ENCODE peak calls at places on chromosome 21, in four cellular contexts. V, K, G and S are unnamed samples.
A peak's percentile ranks its signal among the peaks of the same experiment; 100 is the strongest.

GRCh38 chr21:44425895-44426662 is 29.2 kb upstream of the LRRC3 start:
- DNase-seq in V (no peak), K (no peak), G (no peak), S (peak; percentile 28)

GRCh38 chr21:22993822-22994574 is 1995.8 kb downstream of the NCAM2 start:
- DNase-seq in V (no peak), K (no peak), G (no peak), S (no peak)

GRCh38 chr21:34498623-34499022 is 13.4 kb downstream of the KCNE1 start:
- DNase-seq in V (no peak), K (no peak), G (no peak), S (no peak)

GRCh38 chr21:25582888-25583287 is 24.4 kb downstream of the MRPL39 start:
- DNase-seq in V (no peak), K (no peak), G (no peak), S (no peak)

GRCh38 chr21:35857082-35857481 is 203.2 kb downstream of the SETD4 start:
- DNase-seq in V (no peak), K (no peak), G (no peak), S (no peak)

GRCh38 chr21:28152729-28153128 is 839.9 kb downstream of the LTN1 start:
- DNase-seq in V (no peak), K (no peak), G (no peak), S (no peak)

GRCh38 chr21:29335720-29336119 is 37.0 kb downstream of the BACH1 start:
- DNase-seq in V (no peak), K (no peak), G (peak; percentile 73), S (no peak)

GRCh38 chr21:18608226-18608625 is 204.6 kb upstream of the TMPRSS15 start:
- DNase-seq in V (no peak), K (no peak), G (no peak), S (no peak)

GRCh38 chr21:33208534-33208933 is 21.2 kb upstream of the IFNAR2 start:
- DNase-seq in V (no peak), K (no peak), G (no peak), S (no peak)

GRCh38 chr21:34915364-34915834 is 133.7 kb downstream of the RUNX1 start:
- DNase-seq in V (no peak), K (no peak), G (peak; percentile 73), S (no peak)

GRCh38 chr21:32826317-32827167 is 55.0 kb upstream of the PAXBP1 start:
- DNase-seq in V (peak; percentile 30), K (no peak), G (peak; percentile 75), S (no peak)

GRCh38 chr21:44087426-44088400 is 19.5 kb upstream of the PWP2 start:
- DNase-seq in V (no peak), K (peak; percentile 54), G (no peak), S (peak; percentile 52)

GRCh38 chr21:37463083-37463780 is 96.7 kb downstream of the DYRK1A start:
- DNase-seq in V (no peak), K (no peak), G (peak; percentile 79), S (no peak)

GRCh38 chr21:45256021-45256911 is 31.4 kb downstream of the POFUT2 start:
- DNase-seq in V (no peak), K (peak; percentile 41), G (no peak), S (peak; percentile 34)

GRCh38 chr21:37673801-37674575 is 242.3 kb downstream of the KCNJ6 start:
- DNase-seq in V (no peak), K (no peak), G (no peak), S (no peak)

GRCh38 chr21:21828130-21828529 is 829.9 kb downstream of the NCAM2 start:
- DNase-seq in V (no peak), K (no peak), G (no peak), S (no peak)

GRCh38 chr21:39633043-39633442 is 20.3 kb downstream of the B3GALT5 start:
- DNase-seq in V (no peak), K (no peak), G (peak; percentile 63), S (no peak)

GRCh38 chr21:25103500-25104207 is 503.6 kb downstream of the MRPL39 start:
- DNase-seq in V (no peak), K (no peak), G (no peak), S (no peak)

GRCh38 chr21:35344582-35344981 is 295.5 kb upstream of the RUNX1 start:
- DNase-seq in V (no peak), K (no peak), G (no peak), S (no peak)

GRCh38 chr21:34936874-34937563 is 112.1 kb downstream of the RUNX1 start:
- DNase-seq in V (no peak), K (no peak), G (peak; percentile 48), S (no peak)

GRCh38 chr21:25818156-25818950 is 83.6 kb downstream of the GABPA start:
- DNase-seq in V (no peak), K (no peak), G (no peak), S (no peak)

GRCh38 chr21:42146821-42147220 is 72.1 kb upstream of the ABCG1 start:
- DNase-seq in V (no peak), K (no peak), G (no peak), S (no peak)

GRCh38 chr21:34939673-34940321 is 109.3 kb downstream of the RUNX1 start:
- DNase-seq in V (no peak), K (no peak), G (peak; percentile 6), S (no peak)

GRCh38 chr21:15943009-15943666 is 213.4 kb downstream of the USP25 start:
- DNase-seq in V (no peak), K (no peak), G (peak; percentile 53), S (no peak)

GRCh38 chr21:45108808-45109800 is 34.7 kb downstream of the ADARB1 start:
- DNase-seq in V (no peak), K (no peak), G (no peak), S (no peak)

GRCh38 chr21:31186916-31187315 is 148.6 kb upstream of the KRTAP19-8 start:
- DNase-seq in V (no peak), K (no peak), G (no peak), S (no peak)

GRCh38 chr21:16942703-16943102 is 570.1 kb upstream of the CXADR start:
- DNase-seq in V (no peak), K (no peak), G (peak; percentile 46), S (no peak)

GRCh38 chr21:40291560-40291959 is 424.3 kb downstream of the PCP4 start:
- DNase-seq in V (no peak), K (no peak), G (no peak), S (no peak)

GRCh38 chr21:14864211-14865021 is 200.4 kb downstream of the NRIP1 start:
- DNase-seq in V (no peak), K (peak; percentile 61), G (peak; percentile 81), S (peak; percentile 79)

GRCh38 chr21:45384656-45385548 is 20.1 kb upstream of the COL18A1 start:
- DNase-seq in V (no peak), K (no peak), G (no peak), S (peak; percentile 27)